ENCODE peak calls at places on chromosomes 7 and 10, in ten cellular contexts. G, Q, D, U, X, T, C, B, E and A are unnamed samples.

GRCh38 chr10:21208666-21209316 is 311.7 kb upstream of the NEBL start:
- DNase-seq in D (no peak), U (no peak), Q (peak), C (no peak), B (no peak), X (no peak), E (no peak), G (no peak), T (no peak), A (no peak)

GRCh38 chr10:68594405-68594804 is 34.3 kb downstream of the TET1 start:
- DNase-seq in Q (peak), E (no peak), C (no peak), T (peak), X (peak), G (peak), U (no peak), D (no peak), B (peak), A (no peak)

GRCh38 chr7:18873674-18874341 is 243.6 kb downstream of the TWIST1 start:
- DNase-seq in E (no peak), X (no peak), B (peak), D (no peak), U (no peak), G (peak), T (no peak), C (no peak), Q (peak), A (no peak)

GRCh38 chr7:76173566-76174205 is 28.0 kb upstream of the SRRM3 start:
- DNase-seq in C (no peak), U (no peak), Q (no peak), E (no peak), G (no peak), B (no peak), X (no peak), D (no peak), T (no peak), A (no peak)

GRCh38 chr10:36344240-36344639 is 702.1 kb upstream of the FZD8 start:
- DNase-seq in T (no peak), U (no peak), E (no peak), Q (no peak), C (no peak), B (no peak), G (no peak), X (no peak), D (no peak), A (no peak)

GRCh38 chr7:24304494-24305095 is 20.6 kb downstream of the NPY start:
- DNase-seq in D (no peak), T (no peak), B (no peak), E (no peak), Q (no peak), G (no peak), U (no peak), C (no peak), X (no peak), A (no peak)

GRCh38 chr7:39674391-39674790 is 51.0 kb downstream of the RALA start:
- DNase-seq in X (no peak), B (no peak), D (no peak), U (no peak), G (no peak), C (no peak), E (no peak), T (no peak), Q (no peak), A (no peak)

GRCh38 chr7:69953319-69954067 is 355.2 kb downstream of the AUTS2 start:
- DNase-seq in E (no peak), B (no peak), X (no peak), T (no peak), C (no peak), G (no peak), Q (no peak), D (no peak), U (no peak), A (peak)

GRCh38 chr7:99379043-99379577 is 4.6 kb downstream of the ARPC1B start:
- DNase-seq in U (no peak), C (no peak), D (no peak), T (no peak), G (peak), E (peak), Q (peak), B (no peak), X (peak), A (no peak)

GRCh38 chr7:113892818-113893217 is 26.0 kb downstream of the PPP1R3A start:
- DNase-seq in B (no peak), D (no peak), Q (no peak), U (no peak), T (no peak), G (no peak), X (no peak), C (no peak), E (no peak), A (no peak)

GRCh38 chr10:117138838-117139580 is 939 bp upstream of the VAX1 start:
- DNase-seq in E (no peak), T (no peak), G (no peak), C (peak), Q (no peak), U (no peak), B (no peak), X (no peak), D (no peak), A (no peak)

GRCh38 chr7:157903715-157904114 is 566.9 kb downstream of the DNAJB6 start:
- DNase-seq in D (no peak), Q (no peak), B (no peak), X (no peak), G (no peak), T (no peak), E (no peak), U (no peak), C (no peak), A (no peak)

GRCh38 chr10:30763933-30764332 is 134.4 kb upstream of the LYZL2 start:
- DNase-seq in G (no peak), E (no peak), D (no peak), B (no peak), Q (no peak), T (no peak), U (no peak), X (no peak), C (no peak), A (no peak)

GRCh38 chr10:75121322-75121721 is 9.9 kb downstream of the SAMD8 start:
- DNase-seq in B (no peak), D (no peak), Q (no peak), T (no peak), U (no peak), C (no peak), X (no peak), G (no peak), E (no peak), A (no peak)

GRCh38 chr10:126376956-126377355 is 11.3 kb downstream of the ADAM12 start:
- DNase-seq in D (no peak), G (peak), T (no peak), E (no peak), C (no peak), U (no peak), B (no peak), Q (peak), X (peak), A (no peak)

GRCh38 chr7:1597361-1597760 is 27.5 kb upstream of the PSMG3 start:
- DNase-seq in T (no peak), C (no peak), Q (no peak), G (no peak), B (no peak), E (no peak), X (no peak), D (no peak), U (no peak), A (no peak)

GRCh38 chr7:141974831-141975230 is 1.3 kb upstream of the TAS2R38 start:
- DNase-seq in D (no peak), E (peak), X (peak), C (no peak), T (peak), Q (no peak), B (no peak), U (no peak), G (no peak), A (no peak)

GRCh38 chr7:69067397-69067796 is 530.9 kb upstream of the AUTS2 start:
- DNase-seq in T (no peak), X (peak), G (no peak), C (no peak), D (no peak), E (no peak), B (peak), U (no peak), Q (no peak), A (no peak)

GRCh38 chr10:17506390-17506789 is 52.0 kb upstream of the ST8SIA6 start:
- DNase-seq in T (no peak), G (no peak), U (no peak), C (no peak), Q (no peak), B (no peak), X (no peak), D (no peak), E (no peak), A (no peak)

DNA sequence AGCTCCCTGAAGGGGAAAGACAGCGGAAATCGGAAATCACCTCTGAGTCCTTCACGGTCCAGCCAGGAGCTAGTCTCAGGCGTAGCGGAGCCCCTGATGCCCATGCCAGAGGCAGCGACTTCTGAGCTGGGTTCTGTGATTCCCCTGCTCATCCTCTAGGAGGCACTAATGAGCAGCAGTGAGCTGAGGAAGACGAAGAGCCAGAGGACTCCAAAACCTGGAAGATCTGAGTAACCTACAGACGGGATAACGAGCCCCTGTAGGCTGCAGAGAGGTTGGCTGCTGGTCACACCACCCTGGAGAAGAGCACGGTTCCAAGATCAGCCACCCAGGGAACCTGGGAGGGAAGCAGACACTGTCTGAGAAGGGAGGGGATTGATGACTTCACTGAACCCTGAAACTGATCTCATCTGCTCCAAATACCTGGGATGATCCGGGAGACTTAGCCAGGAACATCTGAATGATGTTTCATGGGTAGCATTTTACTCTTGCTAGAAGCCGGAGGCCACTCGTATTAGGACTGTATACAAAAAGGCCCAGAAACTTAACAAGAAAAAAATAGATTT is 304.1 kb downstream of the PAXIP1 start:
- DNase-seq in T (no peak), Q (no peak), X (no peak), E (no peak), G (no peak), C (peak), D (no peak), B (no peak), U (no peak), A (no peak)
- TF ChIP-seq CTCF in T (no peak), Q (no peak), X (peak), E (no peak), G (no peak), C (peak), D (peak), B (peak), U (no peak), A (peak)

GRCh38 chr10:77085344-77085743 is 552.3 kb downstream of the KCNMA1 start:
- DNase-seq in C (no peak), D (no peak), E (no peak), X (no peak), U (no peak), B (no peak), Q (no peak), G (no peak), T (no peak), A (no peak)

GRCh38 chr10:77080361-77081027 is 557.1 kb downstream of the KCNMA1 start:
- DNase-seq in B (no peak), T (no peak), X (no peak), U (no peak), Q (no peak), C (no peak), D (no peak), G (no peak), E (no peak), A (no peak)

GRCh38 chr10:77081411-77082010 is 556.1 kb downstream of the KCNMA1 start:
- DNase-seq in T (no peak), C (no peak), U (no peak), E (no peak), B (no peak), X (no peak), G (no peak), Q (no peak), D (no peak), A (no peak)

GRCh38 chr10:77084431-77085144 is 553.0 kb downstream of the KCNMA1 start:
- DNase-seq in U (no peak), E (no peak), B (no peak), X (no peak), D (no peak), T (no peak), G (no peak), Q (peak), C (no peak), A (no peak)

DNA sequence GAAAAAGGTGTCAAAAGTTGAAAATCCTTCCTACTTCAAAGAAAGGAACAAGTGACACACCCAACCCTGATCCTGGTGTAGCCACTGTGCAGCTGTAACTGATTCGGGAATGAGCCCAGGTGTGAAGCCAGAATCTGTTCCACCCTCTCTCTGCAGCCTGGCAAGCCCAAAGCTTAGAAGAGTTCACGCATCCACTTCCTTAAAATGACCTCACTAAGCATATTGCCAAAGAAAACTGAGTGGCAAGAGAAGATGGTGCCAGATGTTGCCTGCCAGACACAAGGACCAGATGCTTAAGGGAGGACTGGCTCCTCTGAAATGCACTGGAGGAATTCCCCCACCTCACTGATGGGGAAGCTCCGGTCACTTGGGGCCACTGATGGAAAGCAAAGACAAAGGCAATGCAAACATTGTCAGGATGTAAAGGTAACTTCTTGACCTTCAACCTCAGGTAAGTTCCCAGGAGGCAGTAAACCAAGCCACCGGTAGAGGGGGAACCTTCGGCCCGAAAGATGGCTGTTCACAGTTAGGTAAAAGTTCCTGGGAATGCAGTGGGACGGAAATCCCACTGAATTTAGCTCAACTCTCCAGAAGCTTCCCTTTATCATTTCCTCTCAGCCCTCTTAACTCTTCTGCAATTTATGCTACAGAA is 554.9 kb downstream of the KCNMA1 start:
- DNase-seq in E (no peak), X (no peak), U (no peak), B (no peak), G (no peak), C (no peak), D (peak), T (peak), Q (peak), A (no peak)
- TF ChIP-seq CTCF in E (no peak), X (no peak), U (no peak), B (no peak), G (peak), C (peak), D (peak), T (peak), Q (no peak), A (no peak)

GRCh38 chr10:97876387-97876786 is 26.7 kb downstream of the GOLGA7B start:
- DNase-seq in E (no peak), T (no peak), U (no peak), X (no peak), Q (no peak), G (no peak), B (no peak), D (no peak), C (no peak), A (no peak)
- TF ChIP-seq CTCF in E (no peak), T (no peak), U (no peak), X (no peak), Q (no peak), G (no peak), B (no peak), D (no peak), C (no peak), A (no peak)

GRCh38 chr10:104127411-104127810 is 5.4 kb downstream of the SFR1 start:
- DNase-seq in T (peak), C (no peak), B (peak), Q (no peak), E (no peak), X (no peak), U (no peak), D (no peak), G (no peak), A (no peak)
- TF ChIP-seq CTCF in T (peak), C (peak), B (peak), Q (no peak), E (no peak), X (peak), U (no peak), D (peak), G (peak), A (no peak)

GRCh38 chr7:151032936-151033863 is 5.0 kb downstream of the ABCB8 start:
- DNase-seq in E (no peak), B (no peak), X (no peak), C (no peak), T (no peak), U (no peak), D (no peak), Q (no peak), G (no peak), A (no peak)
- TF ChIP-seq CTCF in E (no peak), B (no peak), X (peak), C (no peak), T (peak), U (no peak), D (no peak), Q (no peak), G (no peak), A (no peak)

GRCh38 chr10:98170249-98171117 is 36.0 kb downstream of the R3HCC1L start:
- DNase-seq in E (peak), G (peak), D (peak), U (no peak), C (peak), B (peak), Q (peak), T (peak), X (peak), A (peak)
- TF ChIP-seq CTCF in E (peak), G (peak), D (peak), U (peak), C (peak), B (peak), Q (peak), T (peak), X (peak), A (peak)